ENCODE peak calls at places on chromosomes 11 and 22, in nine cellular contexts. I is kidney glomerular epithelial cell; E is stimulated activated CD4-positive, alpha-beta T cell treated with anti-CD3 and anti-CD28 coated beads, Interleukin-2, amount 100 ng/mL, for 24 hours; J is posterior cingulate gyrus; K is neural crest cell; S is BE2C; V is COR-L47; T is right cardiac atrium; Y is B cell. O is an unnamed sample.

GRCh38 chr11:30458541-30458940 is 127.6 kb downstream of the MPPED2 start:
- DNase-seq in I (no peak), E (no peak), J (no peak), K (no peak), S (no peak), V (no peak), T (no peak), Y (no peak), O (no peak)

GRCh38 chr11:124725719-124726105 is 14.0 kb upstream of the NRGN start:
- DNase-seq in I (peak), E (no peak), J (no peak), K (no peak), S (no peak), V (no peak), T (no peak), Y (no peak), O (no peak)

GRCh38 chr22:20965104-20965887 is 1.8 kb upstream of the AIFM3 start:
- DNase-seq in I (no peak), E (no peak), J (no peak), K (no peak), S (no peak), V (no peak), T (peak), Y (peak), O (no peak)

GRCh38 chr22:23404689-23405365 is 175.3 kb downstream of the IGLL1 start:
- DNase-seq in I (no peak), E (no peak), J (no peak), K (no peak), S (no peak), V (no peak), T (no peak), Y (no peak), O (no peak)

GRCh38 chr11:76735841-76736240 is 47.3 kb upstream of the TSKU start:
- DNase-seq in I (no peak), E (no peak), J (no peak), K (no peak), S (no peak), V (no peak), T (no peak), Y (no peak), O (no peak)

GRCh38 chr11:49505231-49505630 is 296.8 kb upstream of the FOLH1 start:
- DNase-seq in I (no peak), E (no peak), J (no peak), K (no peak), S (no peak), V (no peak), T (no peak), Y (no peak), O (no peak)

GRCh38 chr22:33584152-33584551 is 336.1 kb downstream of the LARGE1 start:
- DNase-seq in I (no peak), E (no peak), J (no peak), K (no peak), S (no peak), V (no peak), T (no peak), Y (no peak), O (no peak)

GRCh38 chr22:41857160-41857859 is 24.4 kb downstream of the SREBF2 start:
- DNase-seq in I (peak), E (peak), J (no peak), K (peak), S (peak), V (peak), T (no peak), Y (peak), O (peak)

GRCh38 chr22:27651486-27651885 is 150.1 kb downstream of the MN1 start:
- DNase-seq in I (no peak), E (no peak), J (no peak), K (no peak), S (no peak), V (no peak), T (peak), Y (no peak), O (no peak)